ENCODE peak calls at places on chromosomes 11 and 22, in four cellular contexts. One of them, this sample, is unnamed. For H3K4me1, the result is how much of the 10 kb centered on the place peaks cover.

GRCh38 chr11:79062814-79063762 is 377.7 kb downstream of the TENM4 start:
- DNase-seq in spleen: no peak
- DNase-seq in stomach: no peak
- DNase-seq in IMR-90: peak
- DNase-seq in this sample: no peak

GRCh38 chr11:78889698-78890097 is 315.0 kb upstream of the NARS2 start:
- DNase-seq in spleen: no peak
- DNase-seq in IMR-90: no peak
- DNase-seq in stomach: no peak
- DNase-seq in this sample: no peak

GRCh38 chr11:2300290-2300935 is 1.3 kb downstream of the C11orf21 start:
- DNase-seq in IMR-90: no peak
- DNase-seq in spleen: peak
- DNase-seq in stomach: peak
- DNase-seq in this sample: peak

GRCh38 chr22:20117656-20118571 is 888 bp upstream of the TRMT2A start:
- DNase-seq in IMR-90: peak
- DNase-seq in spleen: peak
- DNase-seq in stomach: no peak
- DNase-seq in this sample: peak

GRCh38 chr11:74153224-74153623 is 17.6 kb downstream of the C2CD3 start:
- DNase-seq in IMR-90: no peak
- DNase-seq in stomach: no peak
- DNase-seq in spleen: no peak
- DNase-seq in this sample: no peak

GRCh38 chr11:69880803-69881445 is 61.7 kb upstream of the FGF3 start:
- DNase-seq in stomach: no peak
- DNase-seq in spleen: peak
- DNase-seq in IMR-90: no peak
- DNase-seq in this sample: no peak

GRCh38 chr22:40668611-40669390 is 10.5 kb upstream of the MCHR1 start:
- DNase-seq in spleen: no peak
- DNase-seq in IMR-90: peak
- DNase-seq in stomach: no peak
- DNase-seq in this sample: no peak

GRCh38 chr11:86954288-86955110 is 696 bp downstream of the FZD4 start:
- DNase-seq in IMR-90: no peak
- DNase-seq in spleen: no peak
- DNase-seq in stomach: no peak
- DNase-seq in this sample: no peak

GRCh38 chr11:23021287-23021863 is 161.1 kb upstream of the CCDC179 start:
- DNase-seq in stomach: peak
- DNase-seq in spleen: no peak
- DNase-seq in IMR-90: peak
- DNase-seq in this sample: no peak

GRCh38 chr22:19065298-19065859 is 56.8 kb downstream of the DGCR2 start:
- DNase-seq in IMR-90: no peak
- DNase-seq in spleen: peak
- DNase-seq in stomach: no peak
- DNase-seq in this sample: no peak

GRCh38 chr11:29685361-29685760 is 331.5 kb downstream of the KCNA4 start:
- DNase-seq in IMR-90: no peak
- DNase-seq in stomach: no peak
- DNase-seq in spleen: no peak
- DNase-seq in this sample: no peak

GRCh38 chr11:746289-747175 is 732 bp upstream of the TALDO1 start:
- DNase-seq in IMR-90: peak
- DNase-seq in spleen: peak
- DNase-seq in stomach: no peak
- DNase-seq in this sample: peak

GRCh38 chr22:50296658-50297490 is 10.6 kb downstream of the PLXNB2 start:
- DNase-seq in spleen: no peak
- DNase-seq in IMR-90: no peak
- DNase-seq in stomach: no peak
- DNase-seq in this sample: no peak

GRCh38 chr22:50298266-50298637 is 9.2 kb downstream of the PLXNB2 start:
- DNase-seq in IMR-90: no peak
- DNase-seq in spleen: no peak
- DNase-seq in stomach: no peak
- DNase-seq in this sample: no peak

GRCh38 chr22:50298937-50299656 is 8.3 kb downstream of the PLXNB2 start:
- DNase-seq in IMR-90: peak
- DNase-seq in stomach: peak
- DNase-seq in spleen: no peak
- DNase-seq in this sample: no peak

GRCh38 chr22:50299724-50300619 is 7.5 kb downstream of the PLXNB2 start:
- DNase-seq in IMR-90: no peak
- DNase-seq in stomach: peak
- DNase-seq in spleen: no peak
- DNase-seq in this sample: no peak

GRCh38 chr22:50297510-50298265 is 9.8 kb downstream of the PLXNB2 start:
- DNase-seq in stomach: no peak
- DNase-seq in spleen: no peak
- DNase-seq in IMR-90: no peak
- DNase-seq in this sample: no peak
- H3K4me1 ChIP-seq in stomach: half or more
- H3K4me1 ChIP-seq in spleen: half or more
- H3K4me1 ChIP-seq in IMR-90: half or more
- H3K4me1 ChIP-seq in this sample: under half

GRCh38 chr11:103529217-103529684 is 420.0 kb downstream of the DYNC2H1 start:
- DNase-seq in IMR-90: peak
- DNase-seq in spleen: no peak
- DNase-seq in stomach: no peak
- DNase-seq in this sample: no peak
- H3K4me1 ChIP-seq in IMR-90: under half
- H3K4me1 ChIP-seq in spleen: under half
- H3K4me1 ChIP-seq in stomach: under half
- H3K4me1 ChIP-seq in this sample: under half

DNA sequence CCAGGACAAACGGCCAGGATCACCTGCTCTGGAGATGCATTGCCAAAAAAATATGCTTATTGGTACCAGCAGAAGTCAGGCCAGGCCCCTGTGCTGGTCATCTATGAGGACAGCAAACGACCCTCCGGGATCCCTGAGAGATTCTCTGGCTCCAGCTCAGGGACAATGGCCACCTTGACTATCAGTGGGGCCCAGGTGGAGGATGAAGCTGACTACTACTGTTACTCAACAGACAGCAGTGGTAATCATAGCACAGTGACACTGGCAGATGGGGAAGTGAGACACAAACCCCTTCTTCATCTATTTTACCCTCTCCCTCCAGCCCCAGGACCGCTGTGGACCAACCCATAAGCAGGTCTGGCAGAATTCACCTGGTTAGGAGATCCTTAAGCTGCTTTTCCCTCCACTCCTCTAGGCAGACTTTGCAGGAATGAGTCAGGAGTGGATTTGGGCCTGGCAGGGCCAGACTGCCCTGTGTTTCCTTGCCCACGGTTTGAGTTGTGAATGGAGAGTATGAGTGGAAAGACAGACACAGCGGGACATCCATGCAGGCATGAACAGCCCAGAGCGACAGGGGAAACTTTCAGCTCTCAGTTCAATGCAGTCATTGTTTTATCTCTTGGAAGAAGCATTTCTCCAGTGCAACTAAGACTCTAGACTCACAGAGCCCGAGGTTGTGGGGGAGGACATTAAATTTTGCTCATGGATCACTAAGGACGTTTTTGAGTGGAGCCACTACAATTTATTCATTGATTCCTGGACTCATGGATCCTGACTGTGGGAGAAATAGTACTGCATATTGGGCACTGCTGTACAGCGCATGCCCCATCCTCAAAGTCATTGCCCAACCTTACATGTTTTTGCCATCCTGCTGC is 75.3 kb upstream of the IGLL5 start:
- DNase-seq in stomach: no peak
- DNase-seq in IMR-90: no peak
- DNase-seq in spleen: peak
- DNase-seq in this sample: no peak
- H3K4me1 ChIP-seq in stomach: under half
- H3K4me1 ChIP-seq in IMR-90: under half
- H3K4me1 ChIP-seq in spleen: under half
- H3K4me1 ChIP-seq in this sample: half or more

DNA sequence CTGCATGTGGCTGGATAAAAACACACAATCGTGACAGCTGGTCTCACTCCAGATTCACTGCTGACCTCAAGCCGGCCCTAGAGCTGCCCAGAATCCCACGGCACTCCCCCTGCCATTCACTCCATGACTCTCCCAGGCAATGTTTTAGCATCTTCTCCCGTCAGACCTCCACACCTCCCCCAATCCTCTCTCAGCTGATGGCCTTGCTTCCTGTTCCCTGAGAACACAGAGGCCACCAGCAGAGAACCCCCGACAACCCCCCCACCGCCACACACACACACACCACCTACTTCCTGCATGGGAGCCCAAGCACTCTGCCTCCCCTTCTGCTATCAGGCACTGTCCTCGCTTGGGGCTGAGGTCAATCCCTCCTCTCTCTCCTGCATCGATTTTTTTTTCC is 9.3 kb downstream of the TNKS1BP1 start:
- DNase-seq in spleen: peak
- DNase-seq in stomach: no peak
- DNase-seq in IMR-90: peak
- DNase-seq in this sample: no peak
- H3K4me1 ChIP-seq in spleen: under half
- H3K4me1 ChIP-seq in stomach: half or more
- H3K4me1 ChIP-seq in IMR-90: under half
- H3K4me1 ChIP-seq in this sample: under half

GRCh38 chr22:43666511-43666910 is 145.6 kb downstream of the EFCAB6 start:
- DNase-seq in stomach: no peak
- DNase-seq in IMR-90: no peak
- DNase-seq in spleen: no peak
- DNase-seq in this sample: no peak

GRCh38 chr22:43669190-43669589 is 142.9 kb downstream of the EFCAB6 start:
- DNase-seq in stomach: no peak
- DNase-seq in spleen: no peak
- DNase-seq in IMR-90: no peak
- DNase-seq in this sample: no peak

GRCh38 chr22:43667658-43668057 is 144.4 kb downstream of the EFCAB6 start:
- DNase-seq in stomach: no peak
- DNase-seq in spleen: no peak
- DNase-seq in IMR-90: no peak
- DNase-seq in this sample: no peak

DNA sequence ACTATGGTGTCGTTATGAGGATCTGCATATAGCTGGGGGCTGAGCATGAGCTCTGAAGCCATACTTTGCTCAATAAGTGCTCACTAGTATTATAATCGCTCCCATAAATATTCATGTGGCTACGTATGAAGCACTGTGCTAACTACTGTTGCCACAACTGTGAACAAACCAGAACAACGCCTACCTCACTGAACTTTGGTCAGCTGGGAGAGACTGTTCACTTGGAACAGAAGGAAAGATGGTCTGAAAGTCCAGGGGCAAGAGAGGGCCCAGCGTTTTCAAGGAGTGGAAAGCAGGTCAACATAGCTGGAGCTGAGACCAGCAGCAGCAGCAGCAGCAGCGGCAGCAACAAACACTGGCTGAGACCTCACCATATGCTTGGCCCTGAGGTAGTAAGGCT is 141.6 kb downstream of the EFCAB6 start:
- DNase-seq in spleen: no peak
- DNase-seq in IMR-90: no peak
- DNase-seq in stomach: no peak
- DNase-seq in this sample: no peak
- H3K4me1 ChIP-seq in spleen: under half
- H3K4me1 ChIP-seq in IMR-90: under half
- H3K4me1 ChIP-seq in stomach: under half
- H3K4me1 ChIP-seq in this sample: under half

DNA sequence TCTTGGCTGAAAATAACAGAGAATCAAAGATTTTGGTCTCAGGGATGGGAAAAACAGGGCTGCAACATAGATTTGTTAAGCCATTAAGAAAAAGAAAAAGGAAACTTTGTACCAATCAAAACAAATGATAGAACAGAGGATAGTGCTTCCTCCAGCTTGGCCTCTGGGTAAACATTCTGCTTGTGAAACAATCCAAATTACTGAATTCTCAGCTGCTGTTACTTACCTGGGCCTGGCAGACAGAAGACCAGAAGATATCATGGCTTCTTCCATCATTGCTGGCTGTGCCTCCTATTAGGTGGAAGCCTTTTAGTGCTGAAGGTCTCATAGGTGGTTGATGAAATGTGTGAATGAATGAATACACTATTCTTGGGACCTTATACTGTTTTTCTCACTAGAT is 22.1 kb downstream of the ZNRF3 start:
- DNase-seq in IMR-90: no peak
- DNase-seq in stomach: no peak
- DNase-seq in spleen: no peak
- DNase-seq in this sample: no peak
- H3K4me1 ChIP-seq in IMR-90: under half
- H3K4me1 ChIP-seq in stomach: under half
- H3K4me1 ChIP-seq in spleen: under half
- H3K4me1 ChIP-seq in this sample: under half

DNA sequence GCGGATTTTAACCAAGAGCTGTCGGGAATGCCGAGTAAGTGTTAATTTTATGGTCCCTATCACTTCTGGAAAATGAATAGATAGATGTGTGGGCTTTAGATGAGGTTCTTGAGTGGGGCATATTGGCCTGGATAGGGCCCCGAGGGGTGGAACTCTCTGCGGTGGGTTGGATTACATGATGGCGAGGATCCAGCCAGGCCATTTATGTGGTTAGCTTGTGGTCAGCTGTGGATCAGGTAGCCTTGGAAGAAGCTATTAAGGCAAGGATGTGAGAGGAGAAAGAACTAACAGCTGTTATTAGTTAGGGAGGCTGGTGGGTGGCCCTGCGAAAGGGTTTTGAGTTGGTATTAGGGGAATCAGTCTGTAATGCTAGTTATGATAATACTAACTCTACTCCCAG is 268.4 kb downstream of the NELL1 start:
- DNase-seq in IMR-90: no peak
- DNase-seq in stomach: no peak
- DNase-seq in spleen: no peak
- DNase-seq in this sample: no peak
- H3K4me1 ChIP-seq in IMR-90: under half
- H3K4me1 ChIP-seq in stomach: under half
- H3K4me1 ChIP-seq in spleen: under half
- H3K4me1 ChIP-seq in this sample: under half

DNA sequence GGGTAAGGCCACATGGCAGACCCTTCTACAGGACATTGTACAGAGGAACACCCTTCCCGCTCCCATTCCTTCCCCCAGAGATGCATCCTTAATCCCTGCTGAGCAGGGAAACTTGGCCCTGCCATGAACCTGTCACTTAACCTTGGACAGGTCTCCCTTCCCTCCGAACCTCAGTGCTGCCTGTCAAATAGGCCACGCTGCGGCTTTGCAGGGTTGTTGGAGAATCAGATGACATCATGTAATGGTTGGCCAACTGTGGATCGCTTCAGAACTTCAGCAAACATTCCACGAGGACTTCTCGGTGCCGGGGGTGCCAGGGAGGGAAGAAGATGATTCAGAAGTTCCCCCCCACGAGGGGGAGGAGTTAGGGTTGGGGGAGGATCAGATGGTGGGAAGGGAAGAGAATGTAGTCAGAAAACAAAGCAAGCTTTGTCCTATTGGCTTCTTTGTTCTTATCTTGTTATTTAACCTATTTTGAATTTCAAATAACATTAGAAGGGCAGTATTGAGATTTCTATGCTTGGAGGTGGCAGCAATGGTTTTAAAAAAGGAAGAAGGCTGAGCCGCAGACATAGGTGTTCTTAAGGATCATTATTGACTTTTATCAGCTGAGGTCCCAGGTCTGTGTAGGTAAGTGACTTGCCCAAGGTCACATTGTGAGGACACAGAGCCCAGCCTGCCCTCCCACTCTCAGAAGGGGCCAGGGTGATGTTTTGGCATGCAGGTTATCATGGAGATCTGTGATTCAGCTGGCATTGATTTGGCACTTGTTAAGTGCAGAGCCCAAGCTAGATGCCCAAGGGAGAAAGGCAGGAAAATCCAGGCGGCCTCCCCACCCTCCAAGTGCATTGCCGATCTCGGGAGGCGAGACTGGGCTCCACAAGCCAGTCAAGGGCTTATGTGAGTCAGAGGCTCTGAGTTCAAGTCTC is 3.1 kb downstream of the CDC42EP1 start:
- DNase-seq in spleen: no peak
- DNase-seq in IMR-90: peak
- DNase-seq in stomach: peak
- DNase-seq in this sample: no peak
- H3K4me1 ChIP-seq in spleen: under half
- H3K4me1 ChIP-seq in IMR-90: under half
- H3K4me1 ChIP-seq in stomach: half or more
- H3K4me1 ChIP-seq in this sample: under half

This sample was measured in naive thymus-derived CD4-positive, alpha-beta T cell.